ENCODE peak calls at places on chromosomes 7 and 10, in four cellular contexts. H is pancreas, A is aorta, S is upper lobe of right lung. U is an unnamed sample.

GRCh38 chr10:21314234-21314633 is 211.2 kb downstream of the SKIDA1 start:
- DNase-seq in A (no peak), H (no peak), S (no peak), U (no peak)

GRCh38 chr7:32217841-32218467 is 147.7 kb upstream of the PDE1C start:
- DNase-seq in A (no peak), S (no peak), H (no peak), U (no peak)

GRCh38 chr7:495761-496321 is 23.8 kb downstream of the PDGFA start:
- DNase-seq in H (no peak), A (peak; percentile 61), S (peak; percentile 64), U (no peak)

GRCh38 chr10:64648915-64649314 is 1127.7 kb downstream of the REEP3 start:
- DNase-seq in A (no peak), H (no peak), S (no peak), U (peak; percentile 24)

GRCh38 chr10:12588091-12588850 is 238.9 kb downstream of the CAMK1D start:
- DNase-seq in S (no peak), H (no peak), A (no peak), U (no peak)

GRCh38 chr10:118729641-118730258 is 25.0 kb downstream of the CACUL1 start:
- DNase-seq in A (no peak), H (no peak), S (no peak), U (no peak)

GRCh38 chr7:151755131-151755787 is 121.7 kb downstream of the PRKAG2 start:
- DNase-seq in H (no peak), A (peak; percentile 81), S (no peak), U (no peak)

GRCh38 chr7:46566375-46566774 is 645.3 kb upstream of the IGFBP3 start:
- DNase-seq in A (no peak), H (no peak), S (no peak), U (no peak)

GRCh38 chr10:3538850-3539531 is 246.0 kb downstream of the KLF6 start:
- DNase-seq in A (peak; percentile 87), H (no peak), S (no peak), U (no peak)

GRCh38 chr10:117413928-117414618 is 38.8 kb upstream of the PDZD8 start:
- DNase-seq in A (no peak), S (no peak), H (no peak), U (no peak)

GRCh38 chr7:42262907-42263466 is 26.0 kb upstream of the GLI3 start:
- DNase-seq in H (peak; percentile 25), S (no peak), A (peak; percentile 93), U (peak; percentile 29)

GRCh38 chr10:5573968-5574641 is 49.3 kb downstream of the CALML3 start:
- DNase-seq in S (peak; percentile 56), A (peak; percentile 66), H (no peak), U (no peak)

GRCh38 chr10:5576154-5576748 is 51.5 kb downstream of the CALML3 start:
- DNase-seq in H (no peak), S (peak; percentile 26), A (no peak), U (no peak)

GRCh38 chr10:5575482-5576153 is 50.9 kb downstream of the CALML3 start:
- DNase-seq in S (peak; percentile 51), A (peak; percentile 75), H (no peak), U (no peak)

GRCh38 chr10:5574642-5575131 is 49.9 kb downstream of the CALML3 start:
- DNase-seq in H (no peak), S (peak; percentile 43), A (peak; percentile 43), U (no peak)

DNA sequence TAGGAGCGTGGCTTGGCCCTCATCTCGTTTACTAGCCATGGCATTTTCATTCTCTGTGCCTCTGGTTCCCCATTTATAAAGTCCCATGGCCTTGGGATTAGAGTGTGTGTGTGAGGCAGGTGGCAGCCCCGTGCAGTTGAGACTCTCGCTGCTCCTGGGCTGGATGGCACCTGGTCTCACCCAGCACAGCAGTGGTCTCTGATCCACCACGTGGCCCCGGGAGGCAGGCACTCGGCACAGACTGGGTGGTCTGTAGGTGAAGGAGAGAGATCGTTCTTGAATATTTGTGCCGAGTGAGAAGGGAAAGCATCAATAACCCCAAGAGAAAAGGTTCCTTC is 50.4 kb downstream of the CALML3 start:
- DNase-seq in S (peak; percentile 33), A (peak; percentile 41), H (no peak), U (no peak)
- H3K4me3 ChIP-seq in S (no peak overlapping the region), A (no peak overlapping the region), H (no peak overlapping the region), U (no peak overlapping the region)

DNA sequence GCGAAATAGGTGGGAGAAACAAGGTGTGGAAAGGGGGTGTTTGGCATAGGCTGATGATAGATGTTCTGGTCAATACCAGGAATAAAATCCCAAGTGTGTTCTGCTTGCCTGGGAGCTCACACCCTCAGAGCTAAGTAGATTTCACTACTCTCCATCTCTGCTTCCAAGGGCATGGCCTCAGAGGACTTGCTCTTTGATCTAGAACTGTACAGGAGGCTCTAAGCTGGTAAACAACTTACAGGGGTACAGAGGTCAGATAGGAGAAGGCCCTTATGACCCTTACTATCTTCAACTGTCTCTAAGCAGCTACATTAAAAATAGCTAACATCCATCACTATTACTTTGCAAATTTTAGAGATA is 221.5 kb upstream of the KLF14 start:
- DNase-seq in S (no peak), H (no peak), A (no peak), U (no peak)
- H3K4me3 ChIP-seq in S (no peak overlapping the region), H (no peak overlapping the region), A (no peak overlapping the region), U (no peak overlapping the region)

GRCh38 chr7:37489703-37490102 is 41.0 kb upstream of the ELMO1 start:
- DNase-seq in A (no peak), H (no peak), S (no peak), U (no peak)

GRCh38 chr7:37494940-37495339 is 46.3 kb upstream of the ELMO1 start:
- DNase-seq in S (no peak), A (no peak), H (no peak), U (no peak)

GRCh38 chr7:37493810-37494209 is 45.1 kb upstream of the ELMO1 start:
- DNase-seq in A (no peak), H (no peak), S (no peak), U (no peak)

GRCh38 chr7:37493123-37493522 is 44.5 kb upstream of the ELMO1 start:
- DNase-seq in S (no peak), H (no peak), A (no peak), U (no peak)

DNA sequence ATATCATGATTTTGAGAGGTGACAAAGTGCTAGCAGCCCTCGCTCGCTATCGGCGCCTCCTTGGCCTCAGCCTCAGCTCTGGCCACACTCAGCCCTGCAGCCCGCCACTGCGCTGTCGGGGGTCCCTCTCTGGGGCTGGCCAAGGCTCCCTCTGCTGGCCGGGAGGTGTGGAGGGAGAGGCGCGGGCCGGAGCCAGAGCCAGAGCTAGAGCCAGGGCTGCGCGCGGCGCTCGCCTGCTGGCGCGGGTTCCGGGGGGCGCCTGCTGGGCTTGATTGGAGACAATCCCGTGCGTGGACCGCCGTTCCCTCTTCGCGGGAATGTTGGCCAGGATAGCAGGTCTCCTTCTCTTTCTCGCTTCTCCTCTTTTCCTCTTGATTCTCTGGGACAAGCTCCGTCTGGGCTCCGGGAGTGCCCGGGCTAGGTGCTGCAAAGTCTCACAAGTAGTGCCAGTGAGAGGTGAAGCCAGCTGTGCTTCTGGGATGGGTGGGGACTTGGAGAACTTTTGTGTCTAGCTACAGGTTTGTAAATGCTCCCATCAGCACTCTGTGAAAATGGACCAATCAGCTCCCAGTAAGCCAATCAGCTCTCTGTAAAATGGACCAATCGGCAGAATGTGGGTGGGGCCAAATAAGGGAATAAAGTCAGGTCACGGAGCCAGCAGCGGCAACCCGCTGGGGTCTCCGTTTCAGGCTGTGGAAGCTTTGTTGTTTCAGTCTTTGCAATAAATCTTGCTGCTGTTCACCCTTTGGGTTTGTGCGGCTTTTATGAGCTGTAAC is 43.4 kb upstream of the ELMO1 start:
- DNase-seq in A (no peak), H (no peak), S (no peak), U (no peak)
- H3K4me3 ChIP-seq in A (no peak overlapping the region), H (no peak overlapping the region), S (no peak overlapping the region), U (no peak overlapping the region)

GRCh38 chr10:89640242-89640641 is 4.8 kb downstream of the PANK1 start:
- DNase-seq in H (no peak), A (no peak), S (no peak), U (no peak)
- H3K4me3 ChIP-seq in H (no peak overlapping the region), A (no peak overlapping the region), S (no peak overlapping the region), U (no peak overlapping the region)

GRCh38 chr7:28807396-28807994 is 150.6 kb downstream of the TRIL start:
- DNase-seq in H (no peak), A (no peak), S (no peak), U (no peak)

GRCh38 chr7:28811003-28811402 is 147.1 kb downstream of the TRIL start:
- DNase-seq in A (no peak), S (no peak), H (no peak), U (no peak)

GRCh38 chr7:28811990-28812389 is 146.1 kb downstream of the TRIL start:
- DNase-seq in A (no peak), H (no peak), S (no peak), U (no peak)

GRCh38 chr7:28806841-28807240 is 151.3 kb downstream of the TRIL start:
- DNase-seq in S (no peak), H (no peak), A (no peak), U (no peak)

DNA sequence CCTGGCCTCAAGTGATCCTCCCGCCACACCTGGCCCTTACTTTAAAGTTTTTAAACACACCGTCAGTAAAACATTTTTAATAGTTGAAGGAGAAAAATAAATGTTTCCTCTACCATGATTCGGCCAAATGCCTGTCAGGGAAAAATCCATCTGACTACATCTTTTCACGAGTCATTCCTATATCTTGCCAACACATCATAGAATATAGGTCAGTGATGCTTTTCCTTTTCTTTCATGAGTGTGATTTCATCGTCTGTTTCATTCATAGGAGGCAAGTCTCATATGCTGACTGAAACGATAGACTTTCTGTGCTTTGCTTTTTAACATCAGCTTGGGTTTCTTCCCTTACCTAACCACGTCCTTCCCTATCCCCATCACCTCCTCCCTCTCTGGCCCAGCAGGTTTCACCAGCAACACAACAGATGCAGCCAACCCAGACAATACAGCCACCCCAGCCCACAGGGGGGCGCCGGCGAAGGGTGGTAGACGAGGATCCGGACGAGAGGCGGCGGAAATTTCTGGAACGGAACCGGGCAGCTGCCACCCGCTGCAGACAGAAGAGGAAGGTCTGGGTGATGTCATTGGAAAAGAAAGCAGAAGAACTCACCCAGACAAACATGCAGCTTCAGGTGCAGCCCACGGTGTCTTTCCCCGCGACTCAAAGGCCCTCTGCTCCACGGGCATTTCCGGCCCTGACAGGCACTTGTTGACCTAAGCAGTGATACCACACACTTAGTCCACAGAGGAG is 149.2 kb downstream of the TRIL start:
- DNase-seq in A (peak; percentile 76), H (no peak), S (peak; percentile 66), U (no peak)
- H3K4me3 ChIP-seq in A (no peak overlapping the region), H (no peak overlapping the region), S (no peak overlapping the region), U (no peak overlapping the region)

GRCh38 chr7:27107901-27108381 is 5.5 kb upstream of the HOXA2 start:
- DNase-seq in S (no peak), H (no peak), A (no peak), U (no peak)
- H3K4me3 ChIP-seq in S (peak overlapping the region; percentile 46), H (no peak overlapping the region), A (peak overlapping the region; percentile 28), U (no peak overlapping the region)

U was measured in HAP-1.